ENCODE peak calls at places on chromosomes 4 and X, in five cellular contexts. W, N, T, Y and M are unnamed samples.

GRCh38 chrX:39764441-39764914 is 333.3 kb downstream of the BCOR start:
- DNase-seq in Y (peak; percentile 44), N (peak; percentile 22), W (no peak), T (no peak), M (no peak)

GRCh38 chr4:108991929-108992328 is 229.1 kb upstream of the ETNPPL start:
- DNase-seq in N (no peak), T (no peak), Y (no peak), W (no peak), M (no peak)

GRCh38 chr4:8540072-8540471 is 40.1 kb upstream of the GPR78 start:
- DNase-seq in W (no peak), Y (no peak), N (peak; percentile 27), T (no peak), M (peak; percentile 6)

GRCh38 chrX:16978193-16978984 is 31.9 kb downstream of the REPS2 start:
- DNase-seq in Y (no peak), T (no peak), N (no peak), W (no peak), M (no peak)

GRCh38 chrX:107775734-107776511 is at the start of gene TSC22D3:
- DNase-seq in T (peak; percentile 81), W (peak; percentile 80), Y (peak; percentile 63), N (peak; percentile 94), M (peak; percentile 83)

GRCh38 chr4:146389561-146389960 is 132.2 kb downstream of the SLC10A7 start:
- DNase-seq in N (no peak), T (no peak), Y (no peak), W (no peak), M (no peak)

GRCh38 chrX:133838761-133839676 is 146.4 kb downstream of the GPC3 start:
- DNase-seq in Y (peak; percentile 25), T (peak; percentile 43), N (no peak), W (no peak), M (no peak)

GRCh38 chr4:148477276-148477675 is 35.1 kb upstream of the NR3C2 start:
- DNase-seq in N (no peak), T (no peak), W (no peak), Y (no peak), M (no peak)

GRCh38 chrX:38879631-38880220 is 78.5 kb downstream of the MID1IP1 start:
- DNase-seq in N (peak; percentile 66), Y (no peak), T (no peak), W (no peak), M (no peak)

GRCh38 chr4:154757713-154758112 is 13.9 kb downstream of the LRAT start:
- DNase-seq in T (no peak), W (no peak), N (no peak), Y (no peak), M (no peak)

DNA sequence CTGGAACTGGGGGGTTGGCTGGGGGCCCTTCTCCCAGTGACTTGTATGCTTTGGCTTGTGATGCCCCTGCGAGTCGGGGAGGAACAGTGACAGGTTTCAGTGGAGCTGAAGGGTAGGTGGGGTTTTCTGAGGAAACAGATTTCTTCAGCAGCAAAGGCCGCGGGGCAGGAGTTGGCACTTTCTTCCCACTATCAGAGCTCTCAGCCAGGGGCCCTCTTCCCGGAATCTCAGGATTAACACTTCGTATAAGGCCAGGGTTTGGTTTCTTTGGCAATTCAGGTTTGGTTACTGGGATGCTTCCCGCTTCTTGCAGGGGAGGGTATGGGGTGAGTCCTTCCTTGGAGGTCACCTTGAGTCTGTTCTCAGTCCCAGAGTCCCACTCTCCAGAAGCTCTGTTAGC is 75.4 kb downstream of the RPS3A start:
- DNase-seq in W (no peak), N (no peak), Y (no peak), T (no peak), M (no peak)
- H3K27ac ChIP-seq in W (peak overlapping the region; percentile 26), N (peak overlapping the region; percentile 60), Y (peak overlapping the region; percentile 34), T (no peak overlapping the region), M (peak overlapping the region; percentile 3)

DNA sequence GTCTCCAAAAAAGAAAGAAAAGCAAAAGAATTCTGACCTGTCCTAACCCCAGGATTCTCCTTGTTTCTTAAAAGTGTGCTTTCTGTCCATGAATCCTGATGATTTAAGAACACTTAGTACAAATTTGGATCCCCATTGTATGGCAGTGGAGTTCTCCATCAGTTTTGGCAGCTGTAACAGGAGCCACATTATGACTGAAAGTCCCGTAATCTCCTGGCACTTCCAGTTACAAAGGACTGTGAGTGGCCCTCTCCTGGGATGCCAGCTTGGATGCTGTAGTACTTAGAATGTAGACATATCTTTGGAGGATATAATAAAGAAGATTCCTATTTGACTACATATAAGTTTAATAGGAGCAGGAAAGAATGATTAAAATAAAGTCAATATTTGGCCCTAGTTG is 20.6 kb downstream of the AP1AR start:
- DNase-seq in W (no peak), T (no peak), N (no peak), Y (no peak), M (no peak)
- TF ChIP-seq CTCF in W (no peak), T (no peak), N (no peak), Y (no peak), M (no peak)

GRCh38 chr4:48227662-48228061 is 42.0 kb downstream of the TEC start:
- DNase-seq in Y (no peak), W (no peak), T (no peak), N (no peak), M (no peak)
- H3K4me1 ChIP-seq in Y (no peaks in the 10 kb centered on the region), W (no peaks in the 10 kb centered on the region), T (no peaks in the 10 kb centered on the region), N (no peaks in the 10 kb centered on the region), M (no peaks in the 10 kb centered on the region)

GRCh38 chrX:144790148-144790547 is 457.2 kb upstream of the SPANXN1 start:
- DNase-seq in Y (no peak), T (no peak), W (no peak), N (no peak), M (no peak)

DNA sequence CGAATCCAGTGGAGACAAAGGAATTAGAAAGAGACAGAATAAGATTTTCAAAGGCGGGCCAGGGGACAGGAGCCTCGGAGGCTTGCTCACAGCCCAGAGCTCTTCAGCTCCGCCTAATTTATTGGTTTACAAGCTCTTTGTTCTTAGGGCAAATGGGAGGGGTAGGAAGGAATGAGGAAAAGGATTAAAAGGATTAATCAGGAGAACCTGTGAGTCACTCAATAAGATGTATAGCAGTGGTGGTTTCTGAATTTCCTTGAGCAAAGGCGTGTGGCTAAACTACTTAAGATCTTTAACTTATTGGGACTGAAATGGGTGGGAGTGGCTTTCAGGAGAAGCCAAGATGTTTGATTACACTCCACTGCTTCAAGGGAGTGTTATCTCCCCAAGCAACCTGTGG is 456.0 kb upstream of the SPANXN1 start:
- DNase-seq in T (no peak), N (no peak), W (no peak), Y (no peak), M (no peak)
- H3K27ac ChIP-seq in T (no peak overlapping the region), N (no peak overlapping the region), W (no peak overlapping the region), Y (no peak overlapping the region), M (no peak overlapping the region)

GRCh38 chr4:7003176-7003878 is 39.8 kb upstream of the TADA2B start:
- DNase-seq in N (peak; percentile 35), T (no peak), Y (no peak), W (no peak), M (no peak)
- TF ChIP-seq CTCF in N (no peak), T (peak; percentile 9), Y (no peak), W (no peak), M (no peak)